ENCODE peak calls at places on chromosome 10, in eight cellular contexts. K is H7, E is stomach, P is PC-9, W is keratinocyte, G is left ventricle myocardium inferior, T is NT2/D1, Y is adrenal gland. L is an unnamed sample. For H3K36me3, the result is how much of the 10 kb centered on the place peaks cover.

GRCh38 chr10:110413049-110413783 is 84.5 kb upstream of the DUSP5 start:
- DNase-seq in Y (no peak), E (no peak), W (no peak), G (no peak), P (no peak), K (no peak), T (no peak), L (no peak)

GRCh38 chr10:10792681-10793080 is 225.0 kb upstream of the CELF2 start:
- DNase-seq in E (no peak), P (peak), G (no peak), K (no peak), Y (no peak), T (peak), W (no peak), L (no peak)

GRCh38 chr10:7364474-7364873 is 46.4 kb downstream of the SFMBT2 start:
- DNase-seq in E (no peak), Y (no peak), W (no peak), P (no peak), K (no peak), T (no peak), G (no peak), L (no peak)

GRCh38 chr10:43226441-43226840 is 40.4 kb downstream of the RASGEF1A start:
- DNase-seq in G (no peak), P (no peak), K (peak), Y (no peak), W (no peak), E (no peak), T (no peak), L (no peak)

GRCh38 chr10:106978746-106979145 is 185.8 kb downstream of the SORCS1 start:
- DNase-seq in Y (no peak), W (no peak), E (no peak), T (no peak), K (no peak), G (no peak), P (no peak), L (no peak)

GRCh38 chr10:60663850-60664249 is 114.4 kb upstream of the CDK1 start:
- DNase-seq in G (no peak), E (no peak), K (no peak), P (no peak), Y (no peak), W (no peak), T (no peak), L (no peak)

GRCh38 chr10:21171936-21172773 is 275.0 kb upstream of the NEBL start:
- DNase-seq in W (no peak), P (no peak), T (no peak), E (peak), G (no peak), Y (no peak), K (no peak), L (peak)

GRCh38 chr10:84196083-84196482 is 1.7 kb downstream of the CDHR1 start:
- DNase-seq in P (peak), T (no peak), E (no peak), K (no peak), G (no peak), Y (no peak), W (no peak), L (no peak)

GRCh38 chr10:77524300-77524711 is 113.3 kb downstream of the KCNMA1 start:
- DNase-seq in K (no peak), G (no peak), E (no peak), Y (no peak), T (no peak), P (no peak), W (no peak), L (no peak)

GRCh38 chr10:71397340-71398212 is 856 bp downstream of the CDH23 start:
- DNase-seq in G (no peak), K (peak), T (no peak), W (no peak), P (no peak), E (no peak), Y (no peak), L (peak)

GRCh38 chr10:17671307-17671706 is 27.4 kb downstream of the STAM start:
- DNase-seq in G (no peak), W (no peak), K (peak), Y (no peak), T (peak), P (no peak), E (no peak), L (no peak)

GRCh38 chr10:117788911-117789310 is 246.4 kb downstream of the EMX2 start:
- DNase-seq in G (no peak), E (no peak), W (no peak), P (no peak), T (no peak), K (no peak), Y (no peak), L (no peak)

GRCh38 chr10:131815366-131816156 is 85.2 kb upstream of the PPP2R2D start:
- DNase-seq in P (no peak), Y (no peak), W (no peak), E (peak), T (no peak), K (peak), G (no peak), L (no peak)

GRCh38 chr10:44513592-44513991 is 128.7 kb upstream of the CXCL12 start:
- DNase-seq in P (no peak), T (no peak), K (no peak), Y (peak), E (no peak), G (no peak), W (no peak), L (no peak)

GRCh38 chr10:114821915-114822770 is 563 bp downstream of the FHIP2A start:
- DNase-seq in Y (peak), G (peak), P (no peak), E (peak), T (no peak), K (peak), W (no peak), L (peak)

GRCh38 chr10:132158810-132159209 is 27.9 kb upstream of the DPYSL4 start:
- DNase-seq in K (no peak), E (no peak), T (no peak), G (no peak), P (no peak), Y (no peak), W (no peak), L (no peak)

GRCh38 chr10:117218654-117219053 is 21.4 kb downstream of the KCNK18 start:
- DNase-seq in Y (no peak), P (no peak), E (no peak), G (no peak), K (peak), T (no peak), W (no peak), L (no peak)

GRCh38 chr10:122140477-122140902 is 130.6 kb upstream of the BTBD16 start:
- DNase-seq in P (peak), T (no peak), E (no peak), K (no peak), W (peak), Y (no peak), G (peak), L (peak)

GRCh38 chr10:74008212-74008731 is 10.4 kb downstream of the VCL start:
- DNase-seq in G (no peak), P (peak), E (no peak), K (no peak), W (no peak), T (no peak), Y (no peak), L (no peak)
- H3K36me3 ChIP-seq in G (under half), P (under half), E (under half), K (under half), W (under half), T (under half), Y (under half), L (under half)

GRCh38 chr10:53749439-53749838 is 976.9 kb upstream of the MBL2 start:
- DNase-seq in Y (no peak), E (no peak), P (no peak), G (no peak), K (no peak), W (no peak), T (no peak), L (no peak)

GRCh38 chr10:53748319-53748718 is 975.7 kb upstream of the MBL2 start:
- DNase-seq in K (no peak), G (no peak), T (no peak), Y (no peak), E (no peak), P (no peak), W (no peak), L (no peak)

GRCh38 chr10:53744176-53744575 is 971.6 kb upstream of the MBL2 start:
- DNase-seq in T (no peak), Y (no peak), G (no peak), W (no peak), E (no peak), K (no peak), P (no peak), L (no peak)

DNA sequence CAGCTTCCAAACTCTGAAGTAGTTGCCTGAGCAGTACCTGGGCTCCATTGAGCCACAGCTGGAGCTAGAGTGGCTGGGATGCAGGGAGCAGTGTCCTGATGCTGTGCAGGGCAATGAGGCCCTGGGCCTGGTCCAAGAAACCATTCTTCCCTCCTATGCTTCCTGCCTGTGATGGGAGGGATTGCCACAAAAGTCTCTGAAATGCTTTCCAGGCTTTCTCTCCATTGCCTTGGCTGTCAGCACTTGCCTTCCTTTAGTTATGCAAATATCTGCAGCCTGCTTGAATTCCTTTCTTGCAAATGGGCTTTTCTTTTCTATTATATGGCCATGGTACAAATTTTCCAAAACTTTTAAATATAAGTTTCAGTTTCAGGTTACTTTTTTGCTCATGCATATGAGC is 972.2 kb upstream of the MBL2 start:
- DNase-seq in P (no peak), G (no peak), K (peak), W (no peak), T (peak), Y (no peak), E (no peak), L (no peak)
- H3K36me3 ChIP-seq in P (under half), G (under half), K (under half), W (under half), T (under half), Y (under half), E (under half), L (under half)

GRCh38 chr10:119118231-119118630 is 14.3 kb downstream of the DENND10 start:
- DNase-seq in K (no peak), W (no peak), Y (no peak), T (no peak), E (no peak), G (no peak), P (no peak), L (no peak)

GRCh38 chr10:119116326-119116951 is 12.5 kb downstream of the DENND10 start:
- DNase-seq in W (no peak), K (no peak), P (no peak), E (no peak), Y (no peak), T (no peak), G (no peak), L (no peak)

GRCh38 chr10:119120875-119121274 is 17.0 kb downstream of the DENND10 start:
- DNase-seq in Y (no peak), G (no peak), W (no peak), P (no peak), E (no peak), T (no peak), K (no peak), L (no peak)

GRCh38 chr10:119119400-119119799 is 15.5 kb downstream of the DENND10 start:
- DNase-seq in P (no peak), T (no peak), K (no peak), W (no peak), G (no peak), E (no peak), Y (no peak), L (no peak)

DNA sequence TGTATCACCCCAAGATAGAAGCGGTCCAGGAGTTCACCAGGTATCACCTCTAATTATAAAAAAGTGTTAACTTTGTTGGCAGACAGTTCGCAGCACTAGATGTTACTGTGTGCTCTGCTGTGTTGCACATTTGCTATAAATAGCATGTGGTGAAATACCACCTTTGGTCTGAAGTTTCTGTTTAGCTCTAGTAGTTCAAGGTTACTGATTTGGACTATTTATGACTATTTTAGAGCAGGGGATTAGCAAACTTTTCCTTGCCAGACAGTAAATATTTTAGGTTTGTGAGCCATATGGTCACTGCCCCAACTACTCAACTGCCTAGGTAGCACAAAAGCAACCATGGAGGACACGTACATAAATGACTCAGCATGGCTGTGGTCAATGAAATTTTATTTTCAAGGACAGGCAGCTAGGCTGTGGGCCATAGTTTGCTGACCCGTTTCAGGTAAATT is 16.5 kb downstream of the DENND10 start:
- DNase-seq in K (no peak), W (no peak), G (no peak), E (no peak), Y (peak), T (no peak), P (no peak), L (no peak)
- H3K36me3 ChIP-seq in K (under half), W (under half), G (half or more), E (under half), Y (under half), T (half or more), P (under half), L (under half)

GRCh38 chr10:26706206-26706605 is 8.7 kb downstream of the PDSS1 start:
- DNase-seq in P (no peak), G (no peak), Y (peak), K (no peak), W (no peak), E (no peak), T (no peak), L (no peak)
- H3K36me3 ChIP-seq in P (under half), G (under half), Y (under half), K (under half), W (under half), E (under half), T (half or more), L (under half)

GRCh38 chr10:3131098-3131497 is 41.5 kb downstream of the PITRM1 start:
- DNase-seq in E (no peak), K (no peak), P (peak), Y (no peak), W (no peak), T (no peak), G (no peak), L (no peak)

GRCh38 chr10:3136763-3137611 is 35.6 kb downstream of the PITRM1 start:
- DNase-seq in Y (no peak), W (no peak), T (no peak), E (no peak), K (no peak), P (no peak), G (peak), L (no peak)

GRCh38 chr10:3136336-3136735 is 36.2 kb downstream of the PITRM1 start:
- DNase-seq in W (no peak), E (no peak), P (no peak), Y (peak), K (no peak), G (peak), T (no peak), L (no peak)

GRCh38 chr10:3132036-3133025 is 40.3 kb downstream of the PITRM1 start:
- DNase-seq in T (no peak), W (no peak), G (no peak), K (no peak), E (no peak), Y (no peak), P (no peak), L (no peak)

GRCh38 chr10:3133948-3134347 is 38.6 kb downstream of the PITRM1 start:
- DNase-seq in Y (no peak), T (no peak), W (no peak), K (no peak), P (no peak), E (no peak), G (no peak), L (no peak)
- H3K36me3 ChIP-seq in Y (under half), T (half or more), W (under half), K (under half), P (under half), E (half or more), G (half or more), L (half or more)

GRCh38 chr10:6103591-6103990 is 14.8 kb downstream of the RBM17 start:
- DNase-seq in W (no peak), K (no peak), G (no peak), P (no peak), E (no peak), T (no peak), Y (no peak), L (no peak)

GRCh38 chr10:6102128-6102527 is 13.3 kb downstream of the RBM17 start:
- DNase-seq in E (no peak), W (no peak), K (no peak), G (no peak), Y (no peak), T (no peak), P (no peak), L (no peak)

GRCh38 chr10:6098156-6098555 is 9.3 kb downstream of the RBM17 start:
- DNase-seq in G (no peak), W (no peak), Y (no peak), E (no peak), T (no peak), P (no peak), K (no peak), L (no peak)

GRCh38 chr10:6101181-6101580 is 12.3 kb downstream of the RBM17 start:
- DNase-seq in G (no peak), K (no peak), E (no peak), W (no peak), T (no peak), P (no peak), Y (no peak), L (no peak)

DNA sequence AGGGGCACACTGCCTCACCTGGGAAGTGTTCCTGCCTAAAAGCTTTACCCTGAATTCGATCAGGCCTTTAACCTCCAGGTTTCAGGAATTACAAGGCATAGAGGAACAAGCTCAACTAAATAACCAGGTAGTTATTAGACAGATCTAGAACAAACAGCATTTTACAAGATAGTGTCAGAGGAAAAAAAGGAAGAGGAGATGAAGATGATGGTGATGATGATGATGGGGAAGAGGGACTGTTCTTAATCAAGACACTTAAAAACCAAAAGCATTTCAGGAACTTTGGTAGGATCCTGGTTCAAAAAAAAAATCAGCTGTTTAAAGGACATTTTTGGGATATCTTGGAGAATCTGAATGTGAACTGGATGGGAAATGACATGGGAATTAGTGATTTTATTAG is 11.5 kb downstream of the RBM17 start:
- DNase-seq in G (no peak), T (no peak), E (no peak), K (no peak), P (no peak), W (no peak), Y (no peak), L (no peak)
- H3K36me3 ChIP-seq in G (half or more), T (half or more), E (under half), K (under half), P (under half), W (under half), Y (under half), L (under half)

DNA sequence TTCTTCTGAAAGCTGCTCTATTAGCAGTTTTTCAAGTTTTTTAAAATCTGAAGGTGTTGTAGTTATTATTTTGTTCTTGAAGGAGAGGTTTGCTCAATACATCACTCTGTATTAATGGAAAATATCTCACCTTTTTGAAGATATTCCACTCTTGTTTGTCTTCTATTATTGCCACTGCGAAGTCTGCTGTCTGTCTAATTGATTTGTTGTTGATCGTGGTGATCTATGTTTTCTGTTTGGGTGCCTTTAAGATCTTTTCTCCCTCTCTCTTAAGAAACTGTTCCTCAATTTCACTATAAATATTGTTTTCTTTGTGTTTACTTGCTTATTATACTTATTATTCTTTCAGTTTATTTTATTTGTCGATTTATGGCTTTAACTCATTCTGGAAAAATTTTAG is 64.9 kb upstream of the FZD8 start:
- DNase-seq in T (no peak), K (no peak), E (no peak), G (no peak), Y (no peak), P (no peak), W (no peak), L (no peak)
- H3K36me3 ChIP-seq in T (under half), K (under half), E (under half), G (under half), Y (under half), P (under half), W (under half), L (under half)

DNA sequence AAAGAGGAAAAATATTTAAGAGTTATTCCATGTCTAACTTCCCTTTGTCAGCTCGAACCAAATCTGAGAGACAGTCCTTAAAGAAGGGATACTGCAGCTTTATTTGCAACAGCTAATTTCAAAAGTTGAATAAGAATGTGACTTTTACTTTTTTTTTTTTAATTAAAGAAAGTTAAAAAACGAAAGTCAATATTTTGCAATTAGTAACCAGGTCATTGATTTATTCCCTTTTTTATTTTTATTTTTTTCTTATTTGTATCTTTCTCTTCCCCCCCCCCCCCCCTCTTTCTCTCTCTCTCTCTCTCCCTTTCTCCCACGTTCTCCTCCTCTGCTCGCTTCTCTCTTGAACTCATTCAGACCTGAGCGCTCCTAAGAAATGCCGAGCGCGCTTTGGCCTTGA is 209.5 kb downstream of the TCF7L2 start:
- DNase-seq in K (no peak), T (no peak), G (no peak), W (no peak), E (no peak), Y (no peak), P (no peak), L (no peak)
- H3K36me3 ChIP-seq in K (under half), T (half or more), G (half or more), W (under half), E (under half), Y (under half), P (under half), L (under half)